ENCODE peak calls at places on chromosomes 4 and X, in four cellular contexts. H is HepG2, I is GM12878, M is H1. D is an unnamed sample.

GRCh38 chr4:184649971-184650855 is 675 bp downstream of the PRIMPOL start:
- DNase-seq in I (no peak), M (no peak), H (peak; percentile 17), D (peak; percentile 14)

GRCh38 chr4:4519296-4519898 is 22.5 kb downstream of the STX18 start:
- DNase-seq in I (no peak), H (no peak), M (no peak), D (peak; percentile 33)

GRCh38 chr4:8609824-8610350 is 17.3 kb downstream of the CPZ start:
- DNase-seq in M (no peak), H (no peak), I (no peak), D (no peak)

GRCh38 chrX:133810925-133811324 is 174.5 kb downstream of the GPC3 start:
- DNase-seq in M (no peak), H (no peak), I (no peak), D (no peak)

GRCh38 chr4:47493238-47494123 is 8.4 kb downstream of the ATP10D start:
- DNase-seq in I (no peak), H (no peak), M (no peak), D (no peak)

GRCh38 chr4:16027626-16028025 is 56.2 kb downstream of the PROM1 start:
- DNase-seq in M (no peak), I (no peak), H (no peak), D (no peak)

GRCh38 chr4:81030061-81030616 is 369 bp upstream of the BMP3 start:
- DNase-seq in I (no peak), H (no peak), M (no peak), D (no peak)

GRCh38 chr4:9962611-9963314 is 58.5 kb downstream of the SLC2A9 start:
- DNase-seq in H (no peak), M (no peak), I (no peak), D (no peak)

GRCh38 chr4:114281561-114281960 is 302.1 kb upstream of the ARSJ start:
- DNase-seq in M (no peak), I (no peak), H (no peak), D (no peak)

GRCh38 chrX:44705817-44706551 is 137.8 kb upstream of the DUSP21 start:
- DNase-seq in H (peak; percentile 83), I (no peak), M (no peak), D (peak; percentile 36)

GRCh38 chr4:165537028-165537648 is 158.3 kb downstream of the CPE start:
- DNase-seq in H (peak; percentile 40), I (no peak), M (peak; percentile 3), D (peak; percentile 35)

GRCh38 chrX:120224388-120224787 is 26.2 kb upstream of the ZBTB33 start:
- DNase-seq in M (no peak), H (no peak), I (no peak), D (no peak)

GRCh38 chrX:124388562-124388961 is 42.2 kb downstream of the SH2D1A start:
- DNase-seq in I (no peak), H (peak; percentile 9), M (no peak), D (peak; percentile 42)

GRCh38 chr4:25095756-25096552 is 64.3 kb downstream of the SEPSECS start:
- DNase-seq in I (no peak), M (no peak), H (no peak), D (no peak)

GRCh38 chrX:69614896-69615295 is 1.0 kb upstream of the EDA start:
- DNase-seq in I (no peak), M (no peak), H (no peak), D (no peak)

GRCh38 chrX:65874765-65875164 is 165.1 kb downstream of the VSIG4 start:
- DNase-seq in H (no peak), M (no peak), I (no peak), D (peak; percentile 32)

GRCh38 chr4:26088433-26088928 is 174.5 kb downstream of the SMIM20 start:
- DNase-seq in H (no peak), M (no peak), I (peak; percentile 80), D (no peak)

GRCh38 chr4:185369729-185370128 is 26.0 kb downstream of the LRP2BP start:
- DNase-seq in I (no peak), H (no peak), M (no peak), D (no peak)

GRCh38 chrX:121782976-121783375 is 735.6 kb downstream of the GLUD2 start:
- DNase-seq in M (no peak), H (no peak), I (no peak), D (no peak)

GRCh38 chrX:39821011-39821708 is 276.6 kb downstream of the BCOR start:
- DNase-seq in M (no peak), I (no peak), H (no peak), D (no peak)

GRCh38 chr4:8701101-8702019 is 108.8 kb downstream of the CPZ start:
- DNase-seq in H (no peak), M (no peak), I (no peak), D (no peak)

GRCh38 chr4:129972257-129972656 is 876.3 kb downstream of the C4orf33 start:
- DNase-seq in I (no peak), M (no peak), H (no peak), D (no peak)

GRCh38 chr4:26574563-26574962 is 9.3 kb upstream of the TBC1D19 start:
- DNase-seq in I (no peak), H (no peak), M (no peak), D (no peak)

GRCh38 chr4:119647558-119647957 is 19.0 kb upstream of the PDE5A start:
- DNase-seq in H (no peak), M (no peak), I (no peak), D (no peak)

GRCh38 chr4:58606303-58606702 is 1496.1 kb upstream of the IGFBP7 start:
- DNase-seq in H (no peak), I (no peak), M (no peak), D (no peak)

DNA sequence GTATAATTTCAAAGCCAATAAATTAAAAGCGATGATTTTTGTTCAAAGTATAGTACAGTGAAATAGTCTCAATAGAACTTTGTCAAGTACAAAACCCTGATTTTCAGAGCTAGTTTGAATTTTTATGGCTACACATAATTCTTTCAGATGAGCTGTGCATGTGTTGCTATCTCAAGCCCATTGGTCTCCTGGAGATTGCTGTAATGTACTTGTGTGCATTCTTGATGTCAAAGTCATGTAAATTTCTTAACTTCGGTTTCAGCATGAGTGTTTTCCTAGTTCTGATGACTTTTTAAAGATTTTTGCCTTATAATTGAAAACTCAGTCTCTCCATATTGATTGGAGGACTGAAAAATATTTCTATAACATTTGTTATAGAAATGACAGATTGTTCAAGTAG is 200.9 kb downstream of the CEP135 start:
- DNase-seq in I (no peak), M (no peak), H (no peak), D (no peak)
- TF ChIP-seq BRCA1 in I (no peak), M (no peak), H (no peak), D (no peak)

GRCh38 chr4:5888222-5888701 is 4.6 kb downstream of the CRMP1 start:
- DNase-seq in I (no peak), M (no peak), H (no peak), D (peak; percentile 17)
- TF ChIP-seq BRCA1 in I (no peak), M (no peak), H (no peak), D (no peak)

GRCh38 chrX:1480082-1480785 is 27.5 kb upstream of the ASMTL start:
- DNase-seq in I (no peak), M (no peak), H (no peak), D (no peak)

GRCh38 chrX:1477229-1477628 is 24.5 kb upstream of the ASMTL start:
- DNase-seq in H (no peak), I (no peak), M (no peak), D (no peak)

GRCh38 chrX:1475881-1476280 is 23.2 kb upstream of the ASMTL start:
- DNase-seq in M (no peak), I (no peak), H (no peak), D (no peak)

GRCh38 chrX:1476682-1477081 is 24.0 kb upstream of the ASMTL start:
- DNase-seq in H (no peak), M (no peak), I (no peak), D (no peak)

GRCh38 chrX:1477801-1478458 is 25.2 kb upstream of the ASMTL start:
- DNase-seq in I (no peak), H (no peak), M (no peak), D (peak; percentile 17)
- TF ChIP-seq BRCA1 in I (no peak), H (no peak), M (no peak), D (no peak)

GRCh38 chr4:1459664-1460511 is 53.6 kb upstream of the NKX1-1 start:
- DNase-seq in H (no peak), M (no peak), I (no peak), D (no peak)
- TF ChIP-seq BRCA1 in H (no peak), M (no peak), I (no peak), D (no peak)

GRCh38 chrX:136209016-136209738 is 42.0 kb downstream of the MAP7D3 start:
- DNase-seq in H (no peak), M (no peak), I (no peak), D (peak; percentile 51)
- TF ChIP-seq BRCA1 in H (no peak), M (no peak), I (no peak), D (no peak)

DNA sequence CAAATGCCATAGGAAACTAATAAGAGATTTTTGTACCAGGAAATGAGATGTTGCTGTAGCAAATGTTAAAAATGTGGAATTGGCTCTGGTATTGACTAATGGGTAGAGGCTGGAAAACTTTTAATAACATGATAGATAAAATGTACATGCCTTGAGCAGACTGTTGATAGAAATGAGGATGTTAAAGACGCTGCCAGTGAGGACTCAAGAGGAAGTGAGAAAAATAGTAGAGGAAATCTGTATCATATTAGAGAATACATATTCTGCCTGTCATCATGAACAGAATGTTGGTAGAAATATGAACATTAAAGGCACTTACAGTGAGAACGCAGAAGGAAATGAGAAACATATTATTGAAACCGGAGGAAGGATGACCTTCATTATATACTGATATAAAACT is 577.2 kb upstream of the HTR2C start:
- DNase-seq in I (no peak), H (no peak), M (no peak), D (no peak)
- TF ChIP-seq BRCA1 in I (no peak), H (no peak), M (no peak), D (no peak)